ENCODE peak calls at places on chromosome 13, in seven cellular contexts. One of them, this sample, is unnamed.

GRCh38 chr13:79194272-79194671 is 211.8 kb downstream of the RBM26 start:
- DNase-seq in psoas muscle: no peak
- DNase-seq in cardiac fibroblast: no peak
- DNase-seq in transverse colon: peak
- DNase-seq in GM12865: peak
- DNase-seq in choroid plexus epithelial cell: no peak
- DNase-seq in AG09309: no peak
- DNase-seq in this sample: no peak

GRCh38 chr13:38530492-38530891 is 156.4 kb upstream of the FREM2 start:
- DNase-seq in psoas muscle: no peak
- DNase-seq in cardiac fibroblast: peak
- DNase-seq in transverse colon: no peak
- DNase-seq in GM12865: peak
- DNase-seq in choroid plexus epithelial cell: peak
- DNase-seq in AG09309: peak
- DNase-seq in this sample: peak

GRCh38 chr13:62337109-62337880 is 921.6 kb upstream of the PCDH20 start:
- DNase-seq in psoas muscle: no peak
- DNase-seq in cardiac fibroblast: no peak
- DNase-seq in transverse colon: no peak
- DNase-seq in GM12865: no peak
- DNase-seq in choroid plexus epithelial cell: peak
- DNase-seq in AG09309: no peak
- DNase-seq in this sample: no peak

GRCh38 chr13:74253161-74253560 is 119.0 kb upstream of the KLF12 start:
- DNase-seq in psoas muscle: no peak
- DNase-seq in cardiac fibroblast: no peak
- DNase-seq in transverse colon: no peak
- DNase-seq in GM12865: no peak
- DNase-seq in choroid plexus epithelial cell: no peak
- DNase-seq in AG09309: no peak
- DNase-seq in this sample: no peak

GRCh38 chr13:108929532-108929931 is 300.1 kb downstream of the MYO16 start:
- DNase-seq in psoas muscle: no peak
- DNase-seq in cardiac fibroblast: peak
- DNase-seq in transverse colon: no peak
- DNase-seq in GM12865: no peak
- DNase-seq in choroid plexus epithelial cell: no peak
- DNase-seq in AG09309: no peak
- DNase-seq in this sample: no peak

GRCh38 chr13:84500016-84500415 is 617.7 kb upstream of the SLITRK1 start:
- DNase-seq in psoas muscle: no peak
- DNase-seq in cardiac fibroblast: no peak
- DNase-seq in transverse colon: no peak
- DNase-seq in GM12865: no peak
- DNase-seq in choroid plexus epithelial cell: peak
- DNase-seq in AG09309: peak
- DNase-seq in this sample: no peak

GRCh38 chr13:28991764-28992163 is 171.6 kb downstream of the MTUS2 start:
- DNase-seq in psoas muscle: no peak
- DNase-seq in cardiac fibroblast: no peak
- DNase-seq in transverse colon: no peak
- DNase-seq in GM12865: peak
- DNase-seq in choroid plexus epithelial cell: no peak
- DNase-seq in AG09309: no peak
- DNase-seq in this sample: no peak

GRCh38 chr13:76903544-76904162 is 17.4 kb upstream of the KCTD12 start:
- DNase-seq in psoas muscle: no peak
- DNase-seq in cardiac fibroblast: peak
- DNase-seq in transverse colon: peak
- DNase-seq in GM12865: peak
- DNase-seq in choroid plexus epithelial cell: peak
- DNase-seq in AG09309: no peak
- DNase-seq in this sample: no peak

GRCh38 chr13:28573595-28574373 is 78.9 kb upstream of the FLT1 start:
- DNase-seq in psoas muscle: no peak
- DNase-seq in cardiac fibroblast: no peak
- DNase-seq in transverse colon: no peak
- DNase-seq in GM12865: no peak
- DNase-seq in choroid plexus epithelial cell: no peak
- DNase-seq in AG09309: no peak
- DNase-seq in this sample: no peak

GRCh38 chr13:82432949-82433348 is 1449.3 kb downstream of the SLITRK1 start:
- DNase-seq in psoas muscle: no peak
- DNase-seq in cardiac fibroblast: no peak
- DNase-seq in transverse colon: no peak
- DNase-seq in GM12865: no peak
- DNase-seq in choroid plexus epithelial cell: no peak
- DNase-seq in AG09309: no peak
- DNase-seq in this sample: no peak

GRCh38 chr13:44155422-44156293 is 218.0 kb upstream of the SERP2 start:
- DNase-seq in psoas muscle: peak
- DNase-seq in cardiac fibroblast: peak
- DNase-seq in transverse colon: peak
- DNase-seq in GM12865: no peak
- DNase-seq in choroid plexus epithelial cell: peak
- DNase-seq in AG09309: no peak
- DNase-seq in this sample: no peak

GRCh38 chr13:72255908-72256307 is 388.9 kb upstream of the DACH1 start:
- DNase-seq in psoas muscle: no peak
- DNase-seq in cardiac fibroblast: peak
- DNase-seq in transverse colon: peak
- DNase-seq in GM12865: peak
- DNase-seq in choroid plexus epithelial cell: peak
- DNase-seq in AG09309: no peak
- DNase-seq in this sample: no peak

GRCh38 chr13:77516342-77516789 is 19.1 kb upstream of the SCEL start:
- DNase-seq in psoas muscle: no peak
- DNase-seq in cardiac fibroblast: no peak
- DNase-seq in transverse colon: no peak
- DNase-seq in GM12865: no peak
- DNase-seq in choroid plexus epithelial cell: peak
- DNase-seq in AG09309: no peak
- DNase-seq in this sample: no peak

GRCh38 chr13:54536112-54536511 is 1507.5 kb downstream of the OLFM4 start:
- DNase-seq in psoas muscle: no peak
- DNase-seq in cardiac fibroblast: no peak
- DNase-seq in transverse colon: no peak
- DNase-seq in GM12865: no peak
- DNase-seq in choroid plexus epithelial cell: no peak
- DNase-seq in AG09309: no peak
- DNase-seq in this sample: no peak

GRCh38 chr13:111423168-111423785 is 102.8 kb downstream of the TEX29 start:
- DNase-seq in psoas muscle: no peak
- DNase-seq in cardiac fibroblast: no peak
- DNase-seq in transverse colon: no peak
- DNase-seq in GM12865: no peak
- DNase-seq in choroid plexus epithelial cell: no peak
- DNase-seq in AG09309: no peak
- DNase-seq in this sample: no peak

GRCh38 chr13:43046259-43046658 is 22.9 kb downstream of the DNAJC15 start:
- DNase-seq in psoas muscle: no peak
- DNase-seq in cardiac fibroblast: no peak
- DNase-seq in transverse colon: peak
- DNase-seq in GM12865: no peak
- DNase-seq in choroid plexus epithelial cell: no peak
- DNase-seq in AG09309: no peak
- DNase-seq in this sample: no peak

GRCh38 chr13:45737571-45738002 is 35.5 kb downstream of the CBY2 start:
- DNase-seq in psoas muscle: no peak
- DNase-seq in cardiac fibroblast: no peak
- DNase-seq in transverse colon: no peak
- DNase-seq in GM12865: peak
- DNase-seq in choroid plexus epithelial cell: no peak
- DNase-seq in AG09309: no peak
- DNase-seq in this sample: no peak
- TF ChIP-seq CTCF in psoas muscle: no peak
- TF ChIP-seq CTCF in cardiac fibroblast: peak
- TF ChIP-seq CTCF in transverse colon: no peak
- TF ChIP-seq CTCF in GM12865: peak
- TF ChIP-seq CTCF in choroid plexus epithelial cell: peak
- TF ChIP-seq CTCF in AG09309: no peak
- TF ChIP-seq CTCF in this sample: peak

GRCh38 chr13:100478107-100478809 is 110.3 kb downstream of the GGACT start:
- DNase-seq in psoas muscle: no peak
- DNase-seq in cardiac fibroblast: no peak
- DNase-seq in transverse colon: no peak
- DNase-seq in GM12865: no peak
- DNase-seq in choroid plexus epithelial cell: no peak
- DNase-seq in AG09309: no peak
- DNase-seq in this sample: no peak

GRCh38 chr13:100470841-100471505 is 117.6 kb downstream of the GGACT start:
- DNase-seq in psoas muscle: no peak
- DNase-seq in cardiac fibroblast: no peak
- DNase-seq in transverse colon: no peak
- DNase-seq in GM12865: no peak
- DNase-seq in choroid plexus epithelial cell: no peak
- DNase-seq in AG09309: no peak
- DNase-seq in this sample: no peak

GRCh38 chr13:100473087-100473486 is 115.5 kb downstream of the GGACT start:
- DNase-seq in psoas muscle: no peak
- DNase-seq in cardiac fibroblast: no peak
- DNase-seq in transverse colon: no peak
- DNase-seq in GM12865: no peak
- DNase-seq in choroid plexus epithelial cell: peak
- DNase-seq in AG09309: no peak
- DNase-seq in this sample: no peak

DNA sequence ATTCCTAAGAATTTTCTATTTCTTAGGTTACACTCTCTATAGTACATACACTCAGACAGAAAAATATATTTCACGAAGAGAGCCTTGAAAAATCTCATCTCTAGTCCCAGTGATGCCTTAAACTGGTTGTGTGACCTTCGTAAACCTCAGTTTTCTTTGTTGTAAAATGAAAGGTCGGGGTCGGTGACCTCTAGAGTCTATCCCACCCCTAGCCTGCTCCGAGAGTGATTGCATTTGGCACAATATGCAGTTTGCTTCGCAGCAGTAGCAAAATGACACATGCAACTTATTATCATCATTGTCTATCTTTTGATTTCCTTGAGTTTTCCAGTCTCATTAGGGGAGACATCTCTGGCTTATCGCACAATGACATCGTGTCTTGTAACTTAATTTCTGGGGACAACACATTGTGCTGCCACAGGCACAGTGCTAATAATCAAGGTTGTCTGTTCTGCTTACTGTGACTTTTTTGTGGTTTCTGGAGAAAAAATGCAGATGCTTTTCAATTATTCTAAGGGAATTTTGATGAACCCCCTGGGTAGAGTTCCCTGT is 115.0 kb downstream of the GGACT start:
- DNase-seq in psoas muscle: no peak
- DNase-seq in cardiac fibroblast: no peak
- DNase-seq in transverse colon: no peak
- DNase-seq in GM12865: no peak
- DNase-seq in choroid plexus epithelial cell: no peak
- DNase-seq in AG09309: no peak
- DNase-seq in this sample: no peak
- H3K4me3 ChIP-seq in psoas muscle: no peak
- H3K4me3 ChIP-seq in cardiac fibroblast: no peak
- H3K4me3 ChIP-seq in transverse colon: no peak
- H3K4me3 ChIP-seq in GM12865: no peak
- H3K4me3 ChIP-seq in choroid plexus epithelial cell: no peak
- H3K4me3 ChIP-seq in AG09309: no peak
- H3K4me3 ChIP-seq in this sample: no peak

GRCh38 chr13:52137489-52137888 is 8.6 kb upstream of the NEK5 start:
- DNase-seq in psoas muscle: no peak
- DNase-seq in cardiac fibroblast: no peak
- DNase-seq in transverse colon: no peak
- DNase-seq in GM12865: no peak
- DNase-seq in choroid plexus epithelial cell: no peak
- DNase-seq in AG09309: no peak
- DNase-seq in this sample: no peak
- TF ChIP-seq CTCF in psoas muscle: no peak
- TF ChIP-seq CTCF in cardiac fibroblast: no peak
- TF ChIP-seq CTCF in transverse colon: no peak
- TF ChIP-seq CTCF in GM12865: no peak
- TF ChIP-seq CTCF in choroid plexus epithelial cell: no peak
- TF ChIP-seq CTCF in AG09309: no peak
- TF ChIP-seq CTCF in this sample: no peak

GRCh38 chr13:101512650-101513049 is 60.2 kb downstream of the ITGBL1 start:
- DNase-seq in psoas muscle: no peak
- DNase-seq in cardiac fibroblast: peak
- DNase-seq in transverse colon: no peak
- DNase-seq in GM12865: no peak
- DNase-seq in choroid plexus epithelial cell: peak
- DNase-seq in AG09309: no peak
- DNase-seq in this sample: no peak

GRCh38 chr13:101516262-101516661 is 63.8 kb downstream of the ITGBL1 start:
- DNase-seq in psoas muscle: no peak
- DNase-seq in cardiac fibroblast: no peak
- DNase-seq in transverse colon: no peak
- DNase-seq in GM12865: no peak
- DNase-seq in choroid plexus epithelial cell: no peak
- DNase-seq in AG09309: no peak
- DNase-seq in this sample: no peak

GRCh38 chr13:101514695-101515275 is 62.3 kb downstream of the ITGBL1 start:
- DNase-seq in psoas muscle: no peak
- DNase-seq in cardiac fibroblast: peak
- DNase-seq in transverse colon: no peak
- DNase-seq in GM12865: peak
- DNase-seq in choroid plexus epithelial cell: peak
- DNase-seq in AG09309: no peak
- DNase-seq in this sample: peak

GRCh38 chr13:101514100-101514499 is 61.6 kb downstream of the ITGBL1 start:
- DNase-seq in psoas muscle: no peak
- DNase-seq in cardiac fibroblast: no peak
- DNase-seq in transverse colon: no peak
- DNase-seq in GM12865: no peak
- DNase-seq in choroid plexus epithelial cell: no peak
- DNase-seq in AG09309: no peak
- DNase-seq in this sample: no peak

GRCh38 chr13:101515504-101515903 is 63.0 kb downstream of the ITGBL1 start:
- DNase-seq in psoas muscle: no peak
- DNase-seq in cardiac fibroblast: no peak
- DNase-seq in transverse colon: no peak
- DNase-seq in GM12865: no peak
- DNase-seq in choroid plexus epithelial cell: no peak
- DNase-seq in AG09309: no peak
- DNase-seq in this sample: no peak
- H3K4me3 ChIP-seq in psoas muscle: no peak
- H3K4me3 ChIP-seq in cardiac fibroblast: no peak
- H3K4me3 ChIP-seq in transverse colon: no peak
- H3K4me3 ChIP-seq in GM12865: no peak
- H3K4me3 ChIP-seq in choroid plexus epithelial cell: no peak
- H3K4me3 ChIP-seq in AG09309: no peak
- H3K4me3 ChIP-seq in this sample: no peak

DNA sequence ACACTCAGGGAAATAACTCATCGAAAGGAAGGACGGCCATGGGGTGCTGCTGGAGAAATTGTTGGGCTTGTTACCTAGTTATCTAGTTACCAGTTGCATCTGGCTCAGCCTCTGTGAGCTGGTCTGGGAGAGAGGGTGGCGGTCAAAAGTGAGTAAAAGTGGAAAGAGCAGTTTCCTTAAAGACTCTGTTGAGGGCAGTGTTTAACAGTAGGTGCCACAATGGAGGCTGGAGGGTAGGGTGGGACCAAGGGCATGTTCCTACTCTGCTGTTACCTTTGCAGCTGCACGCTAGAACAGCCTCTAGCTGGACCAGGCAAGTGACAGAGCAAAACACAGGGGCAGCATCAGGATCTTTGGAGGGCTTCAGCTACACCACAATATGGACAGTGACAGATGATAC is 228.8 kb upstream of the STARD13 start:
- DNase-seq in psoas muscle: no peak
- DNase-seq in cardiac fibroblast: no peak
- DNase-seq in transverse colon: no peak
- DNase-seq in GM12865: no peak
- DNase-seq in choroid plexus epithelial cell: no peak
- DNase-seq in AG09309: no peak
- DNase-seq in this sample: no peak
- TF ChIP-seq CTCF in psoas muscle: no peak
- TF ChIP-seq CTCF in cardiac fibroblast: no peak
- TF ChIP-seq CTCF in transverse colon: no peak
- TF ChIP-seq CTCF in GM12865: no peak
- TF ChIP-seq CTCF in choroid plexus epithelial cell: no peak
- TF ChIP-seq CTCF in AG09309: no peak
- TF ChIP-seq CTCF in this sample: no peak